ENCODE peak calls at places on chromosomes 12 and 14, in nine cellular contexts. G, J, E, B, Y, R, C, T and H are unnamed samples.

GRCh38 chr14:103206023-103206481 is 82.8 kb downstream of the TNFAIP2 start:
- DNase-seq in G (peak), J (peak), E (no peak), B (no peak), Y (no peak), R (no peak), C (no peak), T (no peak), H (no peak)

GRCh38 chr14:77421241-77421640 is 2.1 kb downstream of the NOXRED1 start:
- DNase-seq in G (peak), J (no peak), E (no peak), B (peak), Y (no peak), R (no peak), C (no peak), T (no peak), H (no peak)

GRCh38 chr12:70467908-70468733 is 102.0 kb downstream of the KCNMB4 start:
- DNase-seq in G (no peak), J (no peak), E (no peak), B (no peak), Y (no peak), R (no peak), C (no peak), T (no peak), H (no peak)

GRCh38 chr12:79945455-79945854 is 10.6 kb upstream of the PPP1R12A start:
- DNase-seq in G (no peak), J (no peak), E (no peak), B (no peak), Y (no peak), R (no peak), C (no peak), T (no peak), H (no peak)

GRCh38 chr12:94263905-94264655 is 115.7 kb downstream of the PLXNC1 start:
- DNase-seq in G (no peak), J (no peak), E (no peak), B (no peak), Y (no peak), R (no peak), C (no peak), T (no peak), H (no peak)

GRCh38 chr12:47272412-47273190 is 192.8 kb upstream of the AMIGO2 start:
- DNase-seq in G (peak), J (no peak), E (no peak), B (peak), Y (no peak), R (no peak), C (no peak), T (no peak), H (no peak)

GRCh38 chr14:47675239-47675488 is 241 bp downstream of the MDGA2 start:
- DNase-seq in G (no peak), J (no peak), E (no peak), B (no peak), Y (no peak), R (no peak), C (no peak), T (no peak), H (no peak)

GRCh38 chr12:101945361-101946232 is 68.2 kb downstream of the DRAM1 start:
- DNase-seq in G (no peak), J (no peak), E (no peak), B (peak), Y (no peak), R (peak), C (no peak), T (no peak), H (peak)

GRCh38 chr14:100890044-100890443 is 13.5 kb downstream of the RTL1 start:
- DNase-seq in G (no peak), J (peak), E (no peak), B (no peak), Y (peak), R (no peak), C (no peak), T (no peak), H (no peak)

GRCh38 chr14:54332490-54332889 is 64.3 kb upstream of the CDKN3 start:
- DNase-seq in G (no peak), J (no peak), E (no peak), B (no peak), Y (no peak), R (no peak), C (no peak), T (no peak), H (no peak)

GRCh38 chr14:73786632-73786941 is 65.0 kb upstream of the PTGR2 start:
- DNase-seq in G (peak), J (no peak), E (no peak), B (peak), Y (no peak), R (no peak), C (peak), T (peak), H (no peak)

GRCh38 chr12:33967760-33968159 is 54.5 kb upstream of the ALG10 start:
- DNase-seq in G (no peak), J (no peak), E (no peak), B (peak), Y (no peak), R (no peak), C (no peak), T (no peak), H (no peak)
- TF ChIP-seq CTCF in G (no peak), J (no peak), E (no peak), B (no peak), Y (no peak), R (no peak), C (no peak), T (no peak), H (no peak)

DNA sequence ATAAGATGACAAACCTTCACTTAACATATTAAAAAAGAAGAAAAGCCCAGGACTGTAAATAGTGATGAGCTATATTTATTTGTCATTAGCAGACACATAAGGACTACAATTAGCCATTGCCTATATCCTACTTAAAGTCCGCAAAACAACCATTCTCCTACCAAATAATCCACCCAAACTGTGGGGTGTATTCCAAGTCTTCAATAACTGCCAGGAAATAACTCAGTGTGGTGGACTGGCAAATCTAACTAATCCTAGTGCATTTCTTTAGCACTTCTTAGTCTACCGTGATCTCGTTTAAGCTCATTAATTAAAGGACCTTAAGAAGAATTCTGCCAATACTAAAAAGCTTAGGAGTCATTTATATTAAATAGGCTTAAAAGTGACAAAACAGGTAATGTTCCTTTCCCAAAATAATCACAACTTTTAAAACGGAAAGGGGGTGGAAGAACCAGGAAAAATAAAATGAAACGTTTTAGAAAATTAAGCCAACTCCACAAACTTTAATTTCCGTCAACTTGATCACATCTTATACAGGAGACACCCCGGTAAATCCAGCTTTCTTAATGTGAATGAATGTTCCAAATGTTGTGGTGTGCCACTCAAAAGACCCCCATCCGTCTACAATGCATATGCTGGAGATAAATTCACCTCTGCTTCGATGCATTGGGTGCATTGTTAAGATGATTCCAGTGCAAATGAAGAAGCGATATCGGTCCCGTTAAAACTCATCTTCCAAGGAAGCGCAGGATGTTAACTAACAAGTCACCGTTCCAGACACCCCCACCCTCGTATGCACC is 1.7 kb downstream of the NOVA1 start:
- DNase-seq in G (peak), J (no peak), E (no peak), B (no peak), Y (no peak), R (no peak), C (no peak), T (no peak), H (no peak)
- H3K4me3 ChIP-seq in G (peak), J (peak), E (peak), B (peak), Y (peak), R (peak), C (peak), T (peak), H (no peak)

GRCh38 chr14:75132374-75133086 is 5.7 kb upstream of the NEK9 start:
- DNase-seq in G (peak), J (no peak), E (no peak), B (peak), Y (no peak), R (no peak), C (peak), T (no peak), H (no peak)
- TF ChIP-seq CTCF in G (peak), J (peak), E (peak), B (peak), Y (peak), R (peak), C (peak), T (peak), H (peak)

GRCh38 chr14:105502446-105503295 is 11.6 kb downstream of the TEDC1 start:
- DNase-seq in G (no peak), J (peak), E (no peak), B (no peak), Y (peak), R (no peak), C (no peak), T (no peak), H (no peak)

GRCh38 chr14:105501504-105502291 is 10.7 kb downstream of the TEDC1 start:
- DNase-seq in G (no peak), J (peak), E (no peak), B (no peak), Y (peak), R (no peak), C (no peak), T (no peak), H (no peak)

GRCh38 chr14:105500036-105500725 is 9.1 kb downstream of the TEDC1 start:
- DNase-seq in G (no peak), J (no peak), E (no peak), B (no peak), Y (peak), R (no peak), C (no peak), T (no peak), H (no peak)

GRCh38 chr14:105499256-105500035 is 8.4 kb downstream of the TEDC1 start:
- DNase-seq in G (no peak), J (peak), E (peak), B (no peak), Y (peak), R (no peak), C (no peak), T (no peak), H (no peak)

DNA sequence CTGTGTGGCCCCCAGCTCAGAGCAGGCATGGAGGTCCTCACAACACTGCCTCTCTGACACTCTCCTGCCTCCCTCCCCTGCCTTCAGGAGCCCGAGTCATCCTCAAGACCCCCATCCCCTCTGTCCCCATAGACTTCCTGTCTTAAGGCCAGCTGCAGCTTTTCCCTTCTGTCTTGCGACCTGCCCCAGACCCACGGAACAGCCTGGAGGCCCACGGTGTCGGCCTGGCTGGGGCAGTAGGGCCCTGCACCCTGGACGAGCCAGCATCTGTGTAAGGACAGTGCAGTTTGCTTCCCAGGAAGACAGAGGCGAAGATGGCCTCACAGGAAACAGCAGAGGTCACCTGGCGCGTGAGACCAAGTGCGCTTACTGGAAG is 9.7 kb downstream of the TEDC1 start:
- DNase-seq in G (no peak), J (peak), E (no peak), B (no peak), Y (peak), R (no peak), C (no peak), T (no peak), H (no peak)
- H3K4me3 ChIP-seq in G (no peak), J (no peak), E (no peak), B (no peak), Y (no peak), R (no peak), C (no peak), T (no peak), H (no peak)

DNA sequence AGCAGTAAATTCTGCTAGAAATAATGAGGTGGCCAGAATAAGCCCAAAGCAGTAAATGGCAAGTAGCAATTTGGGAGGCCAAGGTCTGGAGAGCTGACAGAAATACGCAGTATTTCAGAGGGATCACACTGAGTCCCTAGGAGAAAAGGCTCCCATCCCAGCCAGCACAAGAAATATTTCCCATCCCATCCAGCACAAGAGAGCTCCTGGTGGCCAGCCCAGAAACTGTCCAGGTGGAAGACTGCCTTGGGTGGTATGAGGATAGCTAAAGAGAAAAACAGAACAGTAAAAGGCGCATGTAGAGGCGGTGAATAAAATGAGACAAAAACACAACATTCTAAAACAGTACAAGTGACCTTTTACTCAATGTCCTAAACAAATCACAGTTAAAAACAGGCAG is 120.7 kb downstream of the HECTD4 start:
- DNase-seq in G (no peak), J (no peak), E (no peak), B (peak), Y (no peak), R (no peak), C (no peak), T (no peak), H (no peak)
- TF ChIP-seq CTCF in G (peak), J (no peak), E (no peak), B (peak), Y (no peak), R (peak), C (peak), T (peak), H (peak)

DNA sequence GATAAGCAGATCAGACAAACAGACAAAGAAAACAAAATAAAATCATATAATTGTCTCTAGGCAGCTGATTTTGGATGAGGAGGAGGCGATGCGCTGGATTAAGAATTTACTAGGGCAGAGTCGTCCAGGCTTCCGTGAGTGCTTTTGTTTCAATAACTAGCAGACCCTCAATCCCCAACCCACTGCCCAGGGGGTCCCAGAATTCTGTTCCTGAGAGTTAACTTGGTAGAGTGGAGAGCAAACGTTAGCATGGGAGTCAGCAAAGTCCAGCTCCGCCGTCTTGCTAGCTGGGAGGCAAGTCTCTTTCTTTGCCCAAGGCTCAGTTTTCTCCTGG is 95.5 kb upstream of the TBX5 start:
- DNase-seq in G (no peak), J (no peak), E (no peak), B (no peak), Y (no peak), R (no peak), C (no peak), T (no peak), H (no peak)
- H3K4me3 ChIP-seq in G (no peak), J (no peak), E (no peak), B (no peak), Y (no peak), R (no peak), C (no peak), T (no peak), H (no peak)

DNA sequence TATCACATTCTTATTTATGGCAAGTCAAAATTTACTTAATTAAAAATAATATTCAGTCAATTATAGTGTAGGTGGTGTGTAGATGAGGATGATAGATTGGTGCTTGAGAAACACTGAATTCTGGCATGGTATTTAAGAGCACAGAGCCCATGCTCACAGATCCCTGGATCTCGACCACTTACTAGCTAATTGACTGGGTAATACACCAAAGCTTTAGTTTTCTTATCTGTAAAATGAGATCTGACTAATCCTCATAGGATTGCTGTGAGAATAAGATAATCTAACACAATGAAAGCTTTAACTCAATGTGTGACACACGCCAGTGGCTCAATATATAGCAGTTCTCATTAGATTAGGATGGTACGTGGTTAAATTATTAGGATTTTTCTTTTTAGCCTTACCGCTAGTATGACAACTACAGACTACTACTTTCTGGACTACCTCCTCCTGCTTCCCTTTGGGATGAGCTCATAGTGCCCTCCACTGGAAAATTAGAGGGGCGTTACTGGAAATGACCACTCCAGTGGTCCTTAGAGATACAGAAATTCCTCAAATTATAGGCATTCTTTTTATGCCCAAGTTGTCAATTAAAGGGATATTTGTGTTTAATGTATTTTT is 482.8 kb upstream of the TBX3 start:
- DNase-seq in G (peak), J (no peak), E (no peak), B (peak), Y (no peak), R (peak), C (no peak), T (no peak), H (no peak)
- TF ChIP-seq CTCF in G (peak), J (no peak), E (peak), B (no peak), Y (no peak), R (peak), C (peak), T (peak), H (peak)

GRCh38 chr12:6821674-6822433 is at the start of gene GPR162:
- DNase-seq in G (peak), J (peak), E (no peak), B (no peak), Y (no peak), R (no peak), C (peak), T (peak), H (no peak)
- H3K4me3 ChIP-seq in G (peak), J (peak), E (peak), B (no peak), Y (peak), R (peak), C (peak), T (peak), H (no peak)

GRCh38 chr12:110948041-110948440 is 27.7 kb upstream of the MYL2 start:
- DNase-seq in G (no peak), J (no peak), E (no peak), B (peak), Y (no peak), R (no peak), C (no peak), T (no peak), H (no peak)
- TF ChIP-seq CTCF in G (no peak), J (no peak), E (no peak), B (no peak), Y (no peak), R (no peak), C (no peak), T (no peak), H (no peak)

DNA sequence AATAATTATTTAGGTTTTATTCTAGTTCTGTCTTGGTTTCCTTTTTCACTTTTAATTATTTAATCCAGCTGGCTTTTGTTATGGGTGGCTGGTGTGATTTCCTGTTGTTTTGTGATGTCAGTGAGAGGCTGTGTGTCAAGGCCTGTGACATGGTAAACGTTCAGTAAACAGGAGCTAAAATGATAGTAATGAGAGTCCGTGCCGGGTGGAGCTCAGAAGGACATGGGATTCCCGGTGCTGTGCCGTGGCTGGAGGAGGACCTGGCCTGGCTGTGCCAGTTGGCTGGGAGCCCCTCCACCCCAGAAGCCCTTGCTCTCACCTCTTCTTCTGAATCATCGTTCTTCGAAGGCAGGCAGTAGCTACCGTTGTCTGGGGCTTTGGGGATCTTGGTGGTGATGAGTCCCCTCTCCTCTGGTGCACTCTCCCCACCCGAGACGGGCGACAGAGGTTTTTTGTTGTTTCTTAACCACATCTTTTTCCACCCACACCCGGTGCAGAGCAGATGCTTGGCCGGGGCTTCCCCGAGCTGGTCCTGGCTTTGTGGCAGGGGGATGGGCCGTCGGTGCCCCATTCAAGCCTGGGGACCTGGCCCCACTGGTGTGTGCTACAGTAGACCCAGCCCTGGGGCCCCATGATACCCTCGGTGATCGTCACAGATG is 29.1 kb downstream of the SH2B3 start:
- DNase-seq in G (peak), J (peak), E (no peak), B (no peak), Y (no peak), R (no peak), C (no peak), T (peak), H (no peak)
- H3K4me3 ChIP-seq in G (peak), J (peak), E (no peak), B (no peak), Y (no peak), R (peak), C (no peak), T (peak), H (no peak)